ENCODE peak calls at places on chromosome 4, in four cellular contexts. Y, D, S and X are unnamed samples.

GRCh38 chr4:3814026-3814570 is 47.9 kb downstream of the ADRA2C start:
- DNase-seq in D (no peak), S (no peak), Y (no peak), X (no peak)

GRCh38 chr4:26298198-26298950 is 22.4 kb upstream of the RBPJ start:
- DNase-seq in D (no peak), Y (no peak), S (no peak), X (no peak)

GRCh38 chr4:3517731-3518510 is 14.3 kb downstream of the LRPAP1 start:
- DNase-seq in D (no peak), Y (no peak), S (no peak), X (no peak)

GRCh38 chr4:155705664-155706063 is 39.0 kb downstream of the GUCY1A1 start:
- DNase-seq in S (no peak), D (no peak), Y (no peak), X (no peak)

GRCh38 chr4:108008721-108009120 is 19.0 kb downstream of the HADH start:
- DNase-seq in Y (no peak), D (no peak), S (no peak), X (no peak)

GRCh38 chr4:150769845-150770244 is 187.9 kb downstream of the MAB21L2 start:
- DNase-seq in S (no peak), Y (no peak), D (no peak), X (no peak)

GRCh38 chr4:169208516-169208915 is 62.2 kb downstream of the SH3RF1 start:
- DNase-seq in Y (no peak), S (no peak), D (no peak), X (no peak)

GRCh38 chr4:138199568-138200235 is 42.4 kb downstream of the SLC7A11 start:
- DNase-seq in Y (no peak), S (no peak), D (no peak), X (no peak)

GRCh38 chr4:176641237-176641636 is 151.5 kb downstream of the VEGFC start:
- DNase-seq in D (no peak), Y (no peak), S (no peak), X (no peak)

GRCh38 chr4:74537459-74537858 is 92.5 kb downstream of the AREG start:
- DNase-seq in S (no peak), Y (no peak), D (no peak), X (no peak)

GRCh38 chr4:38416450-38417014 is 247.5 kb upstream of the KLF3 start:
- DNase-seq in S (no peak), Y (no peak), D (no peak), X (no peak)

GRCh38 chr4:85005865-85006377 is 39.4 kb upstream of the WDFY3 start:
- DNase-seq in D (no peak), Y (no peak), S (no peak), X (no peak)

GRCh38 chr4:139669859-139670258 is 4.2 kb downstream of the MGST2 start:
- DNase-seq in S (no peak), D (no peak), Y (no peak), X (no peak)

GRCh38 chr4:35872273-35872672 is 372.0 kb downstream of the ARAP2 start:
- DNase-seq in S (no peak), D (no peak), Y (no peak), X (no peak)

GRCh38 chr4:101954351-101954750 is 163.8 kb downstream of the BANK1 start:
- DNase-seq in S (no peak), Y (no peak), D (no peak), X (no peak)

GRCh38 chr4:168978001-168978700 is 31.9 kb downstream of the CBR4 start:
- DNase-seq in D (no peak), Y (no peak), S (no peak), X (no peak)

GRCh38 chr4:131258361-131258760 is 1890.7 kb upstream of the PCDH10 start:
- DNase-seq in Y (no peak), D (no peak), S (no peak), X (no peak)

GRCh38 chr4:128519163-128519810 is 231.7 kb upstream of the PGRMC2 start:
- DNase-seq in D (no peak), S (no peak), Y (no peak), X (no peak)

GRCh38 chr4:163195247-163195765 is 28.6 kb upstream of the NAF1 start:
- DNase-seq in S (no peak), Y (no peak), D (no peak), X (no peak)

DNA sequence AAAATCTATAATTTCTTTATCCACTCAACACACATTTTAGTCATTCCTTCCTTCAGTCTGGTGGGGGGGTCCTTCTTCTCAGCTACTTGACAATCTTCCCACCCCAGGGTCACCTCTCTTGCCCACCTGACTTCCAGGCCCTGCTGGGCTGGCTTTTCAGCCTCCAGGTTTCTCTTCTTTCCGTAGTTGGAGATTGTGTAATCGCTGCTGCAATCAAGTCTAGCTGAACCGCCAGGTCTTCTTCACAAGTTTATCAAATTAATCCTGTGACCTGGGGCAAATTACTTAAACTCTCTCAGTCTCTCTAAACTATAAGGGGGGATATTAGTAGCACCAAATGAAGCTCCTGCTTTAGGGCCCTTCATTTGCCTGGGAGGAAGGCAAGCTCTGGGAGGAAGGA is 102.9 kb upstream of the TNIP3 start:
- DNase-seq in Y (no peak), S (no peak), D (no peak), X (no peak)
- TF ChIP-seq CTCF in Y (no peak), S (no peak), D (no peak), X (no peak)

DNA sequence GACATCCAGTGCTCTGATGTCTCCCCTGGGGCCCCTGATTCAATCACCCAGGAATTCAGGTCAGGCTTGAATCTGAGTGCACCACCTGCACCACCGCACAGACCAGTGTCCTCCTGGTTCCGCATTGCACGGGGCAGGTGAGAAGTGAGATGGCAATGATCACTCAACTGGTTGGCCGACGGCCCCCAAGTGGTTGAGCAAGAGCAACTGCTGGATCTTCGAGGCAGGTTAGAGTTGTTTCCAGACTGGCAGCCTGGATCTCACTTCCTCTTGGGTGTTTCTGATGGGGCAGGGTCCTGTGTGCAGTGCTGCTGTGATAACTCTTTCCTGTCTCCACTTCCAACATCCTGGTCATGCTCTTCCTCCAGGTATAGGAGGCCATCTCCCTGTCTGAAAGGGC is 50.4 kb downstream of the C4orf50 start:
- DNase-seq in Y (no peak), S (no peak), D (no peak), X (no peak)
- TF ChIP-seq CTCF in Y (no peak), S (no peak), D (no peak), X (no peak)

GRCh38 chr4:159386620-159387019 is 283.7 kb downstream of the RAPGEF2 start:
- DNase-seq in D (no peak), Y (no peak), S (no peak), X (no peak)
- TF ChIP-seq CTCF in D (no peak), Y (no peak), S (no peak), X (no peak)

DNA sequence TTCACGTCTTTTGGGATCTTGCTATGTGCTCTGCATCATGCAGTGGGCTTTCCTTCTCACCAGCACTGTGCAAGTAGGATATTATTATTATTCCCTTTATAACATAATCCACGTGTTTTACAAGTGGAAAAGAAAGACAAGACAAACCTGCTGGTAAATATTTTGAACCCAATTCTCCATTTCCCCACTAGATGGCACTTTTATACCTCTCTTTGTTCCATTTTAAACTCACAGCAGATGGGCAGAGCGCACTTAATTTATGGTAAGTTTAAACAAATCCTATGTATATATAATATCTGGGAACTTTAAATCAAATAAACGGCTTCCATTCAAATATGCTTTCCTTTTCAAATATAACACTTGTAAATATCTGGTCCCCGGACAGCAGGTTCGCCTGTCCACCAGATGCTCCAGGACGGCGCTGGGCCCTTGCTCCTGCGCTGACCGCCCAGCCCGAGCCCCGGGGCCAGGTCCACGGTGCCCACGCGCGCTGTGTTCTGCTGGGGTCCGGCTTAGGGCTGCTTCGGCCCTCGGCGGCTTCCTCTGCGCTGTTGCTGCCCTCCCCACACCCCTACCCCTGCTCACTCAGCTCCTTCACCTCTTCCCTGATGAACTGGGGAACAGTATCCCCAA is 31.1 kb downstream of the F11 start:
- DNase-seq in Y (no peak), D (peak), S (no peak), X (no peak)
- TF ChIP-seq CTCF in Y (peak), D (peak), S (peak), X (peak)

DNA sequence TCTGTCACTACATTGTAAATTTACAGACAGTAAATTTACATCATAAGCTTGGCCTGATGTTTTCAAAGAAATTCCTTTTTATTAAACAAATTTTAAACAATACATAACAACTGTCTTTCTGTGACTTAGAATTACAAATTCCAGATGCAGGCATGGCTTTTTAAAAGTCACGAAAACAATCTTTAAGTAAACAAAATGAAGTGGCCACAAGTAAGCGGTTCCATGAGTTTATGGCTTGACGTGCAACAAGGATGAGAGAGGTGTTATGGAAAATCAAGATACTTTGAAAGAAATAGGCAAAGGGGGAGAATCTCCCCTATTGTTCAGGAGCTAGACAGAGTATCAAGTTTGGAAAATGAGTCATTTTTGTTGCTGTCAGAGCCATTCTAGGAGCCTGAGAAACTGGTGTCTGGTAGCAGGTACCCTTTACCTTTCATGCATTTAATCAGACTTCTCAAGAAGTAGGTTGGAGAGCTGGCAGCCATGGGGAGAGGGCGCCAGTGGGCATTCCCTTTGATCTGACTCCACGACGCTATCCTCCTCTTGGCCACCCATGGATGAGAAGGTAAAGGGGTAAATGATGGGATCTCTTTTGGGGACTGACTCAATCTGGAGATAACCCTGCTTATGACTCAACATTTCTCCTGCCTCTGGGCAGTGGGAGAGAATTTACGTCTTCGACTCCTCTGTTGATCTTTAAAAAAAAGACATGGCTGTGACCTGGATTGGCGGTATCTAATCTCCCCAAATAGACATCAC is 217.2 kb downstream of the SPRY1 start:
- DNase-seq in S (no peak), D (no peak), Y (no peak), X (no peak)
- TF ChIP-seq CTCF in S (no peak), D (no peak), Y (no peak), X (no peak)